ENCODE peak calls at places on chromosome 22, in eight cellular contexts. One of them, this sample, is unnamed.

GRCh38 chr22:29093501-29093921 is 20.7 kb downstream of the KREMEN1 start:
- DNase-seq in anterior cingulate cortex: no peak
- DNase-seq in activated CD4-positive, alpha-beta T cell treated with anti-CD3 and anti-CD28 coated beads, Interleukin-2, amount 50 U/mL, for 4 hours: no peak
- DNase-seq in BE2C: no peak
- DNase-seq in HCT116: no peak
- DNase-seq in kidney tubule cell: peak
- DNase-seq in NCI-H1417: no peak
- DNase-seq in NCI-H187 treated with DMSO at 0.1 percent for 48 hours: no peak
- DNase-seq in this sample: no peak

GRCh38 chr22:40310081-40310770 is 36.1 kb upstream of the ADSL start:
- DNase-seq in anterior cingulate cortex: no peak
- DNase-seq in NCI-H1417: no peak
- DNase-seq in BE2C: no peak
- DNase-seq in HCT116: no peak
- DNase-seq in NCI-H187 treated with DMSO at 0.1 percent for 48 hours: no peak
- DNase-seq in kidney tubule cell: no peak
- DNase-seq in activated CD4-positive, alpha-beta T cell treated with anti-CD3 and anti-CD28 coated beads, Interleukin-2, amount 50 U/mL, for 4 hours: no peak
- DNase-seq in this sample: no peak

GRCh38 chr22:25064894-25065560 is 112.5 kb downstream of the KIAA1671 start:
- DNase-seq in NCI-H187 treated with DMSO at 0.1 percent for 48 hours: no peak
- DNase-seq in NCI-H1417: no peak
- DNase-seq in anterior cingulate cortex: no peak
- DNase-seq in BE2C: no peak
- DNase-seq in HCT116: no peak
- DNase-seq in activated CD4-positive, alpha-beta T cell treated with anti-CD3 and anti-CD28 coated beads, Interleukin-2, amount 50 U/mL, for 4 hours: no peak
- DNase-seq in kidney tubule cell: no peak
- DNase-seq in this sample: peak

GRCh38 chr22:17120281-17120680 is 879 bp downstream of the TMEM121B start:
- DNase-seq in NCI-H1417: peak
- DNase-seq in activated CD4-positive, alpha-beta T cell treated with anti-CD3 and anti-CD28 coated beads, Interleukin-2, amount 50 U/mL, for 4 hours: peak
- DNase-seq in kidney tubule cell: peak
- DNase-seq in BE2C: no peak
- DNase-seq in HCT116: no peak
- DNase-seq in anterior cingulate cortex: no peak
- DNase-seq in NCI-H187 treated with DMSO at 0.1 percent for 48 hours: no peak
- DNase-seq in this sample: no peak

GRCh38 chr22:46395145-46395544 is 59.6 kb downstream of the TRMU start:
- DNase-seq in anterior cingulate cortex: no peak
- DNase-seq in NCI-H187 treated with DMSO at 0.1 percent for 48 hours: no peak
- DNase-seq in HCT116: no peak
- DNase-seq in NCI-H1417: no peak
- DNase-seq in BE2C: no peak
- DNase-seq in kidney tubule cell: no peak
- DNase-seq in activated CD4-positive, alpha-beta T cell treated with anti-CD3 and anti-CD28 coated beads, Interleukin-2, amount 50 U/mL, for 4 hours: no peak
- DNase-seq in this sample: no peak

GRCh38 chr22:44200855-44201550 is 20.3 kb downstream of the PARVG start:
- DNase-seq in HCT116: no peak
- DNase-seq in activated CD4-positive, alpha-beta T cell treated with anti-CD3 and anti-CD28 coated beads, Interleukin-2, amount 50 U/mL, for 4 hours: no peak
- DNase-seq in BE2C: no peak
- DNase-seq in NCI-H187 treated with DMSO at 0.1 percent for 48 hours: no peak
- DNase-seq in anterior cingulate cortex: no peak
- DNase-seq in kidney tubule cell: no peak
- DNase-seq in NCI-H1417: no peak
- DNase-seq in this sample: no peak

GRCh38 chr22:31906086-31906485 is 38.2 kb upstream of the YWHAH start:
- DNase-seq in NCI-H1417: no peak
- DNase-seq in HCT116: no peak
- DNase-seq in NCI-H187 treated with DMSO at 0.1 percent for 48 hours: no peak
- DNase-seq in kidney tubule cell: no peak
- DNase-seq in BE2C: no peak
- DNase-seq in anterior cingulate cortex: no peak
- DNase-seq in activated CD4-positive, alpha-beta T cell treated with anti-CD3 and anti-CD28 coated beads, Interleukin-2, amount 50 U/mL, for 4 hours: no peak
- DNase-seq in this sample: no peak

GRCh38 chr22:23113067-23113846 is 28.5 kb downstream of the RSPH14 start:
- DNase-seq in NCI-H187 treated with DMSO at 0.1 percent for 48 hours: no peak
- DNase-seq in HCT116: no peak
- DNase-seq in activated CD4-positive, alpha-beta T cell treated with anti-CD3 and anti-CD28 coated beads, Interleukin-2, amount 50 U/mL, for 4 hours: no peak
- DNase-seq in BE2C: peak
- DNase-seq in kidney tubule cell: no peak
- DNase-seq in anterior cingulate cortex: peak
- DNase-seq in NCI-H1417: peak
- DNase-seq in this sample: no peak

GRCh38 chr22:38657248-38657909 is 941 bp downstream of the CBY1 start:
- DNase-seq in activated CD4-positive, alpha-beta T cell treated with anti-CD3 and anti-CD28 coated beads, Interleukin-2, amount 50 U/mL, for 4 hours: no peak
- DNase-seq in NCI-H1417: peak
- DNase-seq in kidney tubule cell: peak
- DNase-seq in HCT116: no peak
- DNase-seq in anterior cingulate cortex: no peak
- DNase-seq in BE2C: no peak
- DNase-seq in NCI-H187 treated with DMSO at 0.1 percent for 48 hours: no peak
- DNase-seq in this sample: no peak

GRCh38 chr22:49046546-49047305 is 780.9 kb downstream of the BRD1 start:
- DNase-seq in NCI-H187 treated with DMSO at 0.1 percent for 48 hours: no peak
- DNase-seq in NCI-H1417: peak
- DNase-seq in kidney tubule cell: peak
- DNase-seq in BE2C: no peak
- DNase-seq in activated CD4-positive, alpha-beta T cell treated with anti-CD3 and anti-CD28 coated beads, Interleukin-2, amount 50 U/mL, for 4 hours: no peak
- DNase-seq in anterior cingulate cortex: peak
- DNase-seq in HCT116: peak
- DNase-seq in this sample: no peak

GRCh38 chr22:41826430-41827383 is 6.2 kb upstream of the SREBF2 start:
- DNase-seq in BE2C: no peak
- DNase-seq in NCI-H1417: no peak
- DNase-seq in NCI-H187 treated with DMSO at 0.1 percent for 48 hours: no peak
- DNase-seq in kidney tubule cell: no peak
- DNase-seq in HCT116: no peak
- DNase-seq in anterior cingulate cortex: no peak
- DNase-seq in activated CD4-positive, alpha-beta T cell treated with anti-CD3 and anti-CD28 coated beads, Interleukin-2, amount 50 U/mL, for 4 hours: no peak
- DNase-seq in this sample: no peak

GRCh38 chr22:25494774-25495173 is 69.7 kb upstream of the GRK3 start:
- DNase-seq in activated CD4-positive, alpha-beta T cell treated with anti-CD3 and anti-CD28 coated beads, Interleukin-2, amount 50 U/mL, for 4 hours: no peak
- DNase-seq in BE2C: no peak
- DNase-seq in kidney tubule cell: no peak
- DNase-seq in NCI-H1417: no peak
- DNase-seq in anterior cingulate cortex: no peak
- DNase-seq in NCI-H187 treated with DMSO at 0.1 percent for 48 hours: no peak
- DNase-seq in HCT116: no peak
- DNase-seq in this sample: no peak

GRCh38 chr22:33758961-33759360 is 161.3 kb downstream of the LARGE1 start:
- DNase-seq in kidney tubule cell: no peak
- DNase-seq in NCI-H1417: no peak
- DNase-seq in NCI-H187 treated with DMSO at 0.1 percent for 48 hours: no peak
- DNase-seq in activated CD4-positive, alpha-beta T cell treated with anti-CD3 and anti-CD28 coated beads, Interleukin-2, amount 50 U/mL, for 4 hours: no peak
- DNase-seq in BE2C: no peak
- DNase-seq in anterior cingulate cortex: no peak
- DNase-seq in HCT116: no peak
- DNase-seq in this sample: no peak

GRCh38 chr22:43980996-43981395 is 25.8 kb downstream of the SAMM50 start:
- DNase-seq in BE2C: no peak
- DNase-seq in anterior cingulate cortex: no peak
- DNase-seq in NCI-H1417: no peak
- DNase-seq in kidney tubule cell: no peak
- DNase-seq in NCI-H187 treated with DMSO at 0.1 percent for 48 hours: no peak
- DNase-seq in HCT116: no peak
- DNase-seq in activated CD4-positive, alpha-beta T cell treated with anti-CD3 and anti-CD28 coated beads, Interleukin-2, amount 50 U/mL, for 4 hours: no peak
- DNase-seq in this sample: no peak

GRCh38 chr22:42114721-42115120 is 15.9 kb downstream of the CYP2D6 start:
- DNase-seq in anterior cingulate cortex: no peak
- DNase-seq in NCI-H1417: no peak
- DNase-seq in kidney tubule cell: no peak
- DNase-seq in activated CD4-positive, alpha-beta T cell treated with anti-CD3 and anti-CD28 coated beads, Interleukin-2, amount 50 U/mL, for 4 hours: no peak
- DNase-seq in NCI-H187 treated with DMSO at 0.1 percent for 48 hours: no peak
- DNase-seq in HCT116: peak
- DNase-seq in BE2C: peak
- DNase-seq in this sample: no peak

GRCh38 chr22:17121235-17122195 is at the start of gene TMEM121B:
- DNase-seq in NCI-H1417: peak
- DNase-seq in anterior cingulate cortex: peak
- DNase-seq in NCI-H187 treated with DMSO at 0.1 percent for 48 hours: no peak
- DNase-seq in activated CD4-positive, alpha-beta T cell treated with anti-CD3 and anti-CD28 coated beads, Interleukin-2, amount 50 U/mL, for 4 hours: no peak
- DNase-seq in BE2C: peak
- DNase-seq in kidney tubule cell: peak
- DNase-seq in HCT116: no peak
- DNase-seq in this sample: peak

GRCh38 chr22:45600791-45601730 is 70.6 kb upstream of the ATXN10 start:
- DNase-seq in HCT116: no peak
- DNase-seq in anterior cingulate cortex: no peak
- DNase-seq in kidney tubule cell: peak
- DNase-seq in BE2C: peak
- DNase-seq in NCI-H187 treated with DMSO at 0.1 percent for 48 hours: no peak
- DNase-seq in activated CD4-positive, alpha-beta T cell treated with anti-CD3 and anti-CD28 coated beads, Interleukin-2, amount 50 U/mL, for 4 hours: no peak
- DNase-seq in NCI-H1417: no peak
- DNase-seq in this sample: no peak

GRCh38 chr22:41555325-41555724 is 5.5 kb upstream of the CSDC2 start:
- DNase-seq in kidney tubule cell: no peak
- DNase-seq in HCT116: no peak
- DNase-seq in activated CD4-positive, alpha-beta T cell treated with anti-CD3 and anti-CD28 coated beads, Interleukin-2, amount 50 U/mL, for 4 hours: no peak
- DNase-seq in BE2C: peak
- DNase-seq in NCI-H1417: no peak
- DNase-seq in anterior cingulate cortex: no peak
- DNase-seq in NCI-H187 treated with DMSO at 0.1 percent for 48 hours: no peak
- DNase-seq in this sample: no peak

GRCh38 chr22:21837184-21837979 is 30.1 kb downstream of the MAPK1 start:
- DNase-seq in anterior cingulate cortex: no peak
- DNase-seq in NCI-H1417: no peak
- DNase-seq in kidney tubule cell: peak
- DNase-seq in NCI-H187 treated with DMSO at 0.1 percent for 48 hours: no peak
- DNase-seq in activated CD4-positive, alpha-beta T cell treated with anti-CD3 and anti-CD28 coated beads, Interleukin-2, amount 50 U/mL, for 4 hours: no peak
- DNase-seq in HCT116: peak
- DNase-seq in BE2C: no peak
- DNase-seq in this sample: no peak

GRCh38 chr22:38655532-38656255 is 498 bp downstream of the FAM227A start:
- DNase-seq in anterior cingulate cortex: no peak
- DNase-seq in activated CD4-positive, alpha-beta T cell treated with anti-CD3 and anti-CD28 coated beads, Interleukin-2, amount 50 U/mL, for 4 hours: no peak
- DNase-seq in kidney tubule cell: peak
- DNase-seq in NCI-H187 treated with DMSO at 0.1 percent for 48 hours: no peak
- DNase-seq in BE2C: peak
- DNase-seq in NCI-H1417: no peak
- DNase-seq in HCT116: no peak
- DNase-seq in this sample: no peak

GRCh38 chr22:49543876-49544275 is 283.8 kb downstream of the BRD1 start:
- DNase-seq in HCT116: no peak
- DNase-seq in BE2C: no peak
- DNase-seq in NCI-H187 treated with DMSO at 0.1 percent for 48 hours: no peak
- DNase-seq in anterior cingulate cortex: no peak
- DNase-seq in activated CD4-positive, alpha-beta T cell treated with anti-CD3 and anti-CD28 coated beads, Interleukin-2, amount 50 U/mL, for 4 hours: no peak
- DNase-seq in kidney tubule cell: no peak
- DNase-seq in NCI-H1417: no peak
- DNase-seq in this sample: peak

GRCh38 chr22:48546653-48547424 is 1280.8 kb downstream of the BRD1 start:
- DNase-seq in HCT116: no peak
- DNase-seq in activated CD4-positive, alpha-beta T cell treated with anti-CD3 and anti-CD28 coated beads, Interleukin-2, amount 50 U/mL, for 4 hours: no peak
- DNase-seq in anterior cingulate cortex: no peak
- DNase-seq in kidney tubule cell: no peak
- DNase-seq in NCI-H1417: no peak
- DNase-seq in NCI-H187 treated with DMSO at 0.1 percent for 48 hours: no peak
- DNase-seq in BE2C: no peak
- DNase-seq in this sample: no peak

GRCh38 chr22:40627612-40628011 is 8.9 kb downstream of the MRTFA start:
- DNase-seq in BE2C: no peak
- DNase-seq in anterior cingulate cortex: no peak
- DNase-seq in NCI-H1417: no peak
- DNase-seq in NCI-H187 treated with DMSO at 0.1 percent for 48 hours: no peak
- DNase-seq in activated CD4-positive, alpha-beta T cell treated with anti-CD3 and anti-CD28 coated beads, Interleukin-2, amount 50 U/mL, for 4 hours: no peak
- DNase-seq in kidney tubule cell: no peak
- DNase-seq in HCT116: no peak
- DNase-seq in this sample: no peak

GRCh38 chr22:27554106-27554814 is 247.3 kb downstream of the MN1 start:
- DNase-seq in HCT116: no peak
- DNase-seq in activated CD4-positive, alpha-beta T cell treated with anti-CD3 and anti-CD28 coated beads, Interleukin-2, amount 50 U/mL, for 4 hours: no peak
- DNase-seq in kidney tubule cell: no peak
- DNase-seq in NCI-H1417: no peak
- DNase-seq in NCI-H187 treated with DMSO at 0.1 percent for 48 hours: no peak
- DNase-seq in BE2C: no peak
- DNase-seq in anterior cingulate cortex: no peak
- DNase-seq in this sample: no peak

GRCh38 chr22:29041408-29041807 is 20.2 kb downstream of the C22orf31 start:
- DNase-seq in BE2C: no peak
- DNase-seq in activated CD4-positive, alpha-beta T cell treated with anti-CD3 and anti-CD28 coated beads, Interleukin-2, amount 50 U/mL, for 4 hours: no peak
- DNase-seq in kidney tubule cell: peak
- DNase-seq in anterior cingulate cortex: peak
- DNase-seq in HCT116: no peak
- DNase-seq in NCI-H1417: no peak
- DNase-seq in NCI-H187 treated with DMSO at 0.1 percent for 48 hours: no peak
- DNase-seq in this sample: no peak

GRCh38 chr22:35445933-35446332 is 46.0 kb downstream of the MCM5 start:
- DNase-seq in activated CD4-positive, alpha-beta T cell treated with anti-CD3 and anti-CD28 coated beads, Interleukin-2, amount 50 U/mL, for 4 hours: no peak
- DNase-seq in anterior cingulate cortex: no peak
- DNase-seq in BE2C: no peak
- DNase-seq in HCT116: no peak
- DNase-seq in NCI-H187 treated with DMSO at 0.1 percent for 48 hours: no peak
- DNase-seq in kidney tubule cell: no peak
- DNase-seq in NCI-H1417: no peak
- DNase-seq in this sample: no peak

GRCh38 chr22:23225724-23226496 is 45.6 kb downstream of the BCR start:
- DNase-seq in kidney tubule cell: peak
- DNase-seq in BE2C: no peak
- DNase-seq in activated CD4-positive, alpha-beta T cell treated with anti-CD3 and anti-CD28 coated beads, Interleukin-2, amount 50 U/mL, for 4 hours: no peak
- DNase-seq in HCT116: no peak
- DNase-seq in NCI-H1417: no peak
- DNase-seq in anterior cingulate cortex: peak
- DNase-seq in NCI-H187 treated with DMSO at 0.1 percent for 48 hours: no peak
- DNase-seq in this sample: peak

This sample was measured in tibial artery.